ENCODE peak calls at places on chromosomes 1 and 21, in seven cellular contexts. One of them, this sample, is unnamed.

GRCh38 chr1:234281826-234282489 is 91.3 kb upstream of the COA6 start:
- DNase-seq in foreskin fibroblast: no peak
- DNase-seq in NCI-H1092 treated with DMSO at 0.1 percent for 48 hours: peak; percentile 16
- DNase-seq in HT1080: no peak
- DNase-seq in skeletal muscle cell: no peak
- DNase-seq in keratinocyte: no peak
- DNase-seq in Calu3: no peak
- DNase-seq in this sample: no peak

GRCh38 chr1:207840380-207840779 is 70.5 kb downstream of the CD34 start:
- DNase-seq in foreskin fibroblast: no peak
- DNase-seq in NCI-H1092 treated with DMSO at 0.1 percent for 48 hours: no peak
- DNase-seq in HT1080: no peak
- DNase-seq in skeletal muscle cell: no peak
- DNase-seq in keratinocyte: no peak
- DNase-seq in Calu3: no peak
- DNase-seq in this sample: no peak

GRCh38 chr1:155569988-155570592 is 7.5 kb upstream of the ASH1L start:
- DNase-seq in foreskin fibroblast: peak; percentile 21
- DNase-seq in NCI-H1092 treated with DMSO at 0.1 percent for 48 hours: no peak
- DNase-seq in HT1080: no peak
- DNase-seq in skeletal muscle cell: peak; percentile 41
- DNase-seq in keratinocyte: no peak
- DNase-seq in Calu3: no peak
- DNase-seq in this sample: no peak

GRCh38 chr1:3312894-3313578 is 141.4 kb upstream of the ARHGEF16 start:
- DNase-seq in foreskin fibroblast: peak; percentile 99
- DNase-seq in NCI-H1092 treated with DMSO at 0.1 percent for 48 hours: no peak
- DNase-seq in HT1080: peak; percentile 97
- DNase-seq in skeletal muscle cell: peak; percentile 98
- DNase-seq in keratinocyte: no peak
- DNase-seq in Calu3: peak; percentile 86
- DNase-seq in this sample: peak; percentile 98

GRCh38 chr21:29130234-29130993 is at the start of gene MAP3K7CL:
- DNase-seq in foreskin fibroblast: peak; percentile 99
- DNase-seq in NCI-H1092 treated with DMSO at 0.1 percent for 48 hours: no peak
- DNase-seq in HT1080: peak; percentile 92
- DNase-seq in skeletal muscle cell: peak; percentile 99
- DNase-seq in keratinocyte: peak; percentile 75
- DNase-seq in Calu3: no peak
- DNase-seq in this sample: peak; percentile 99

GRCh38 chr1:228753236-228753741 is 18.0 kb downstream of the RHOU start:
- DNase-seq in foreskin fibroblast: no peak
- DNase-seq in NCI-H1092 treated with DMSO at 0.1 percent for 48 hours: no peak
- DNase-seq in HT1080: no peak
- DNase-seq in skeletal muscle cell: no peak
- DNase-seq in keratinocyte: no peak
- DNase-seq in Calu3: no peak
- DNase-seq in this sample: no peak

GRCh38 chr21:31145271-31145801 is 107.1 kb upstream of the KRTAP19-8 start:
- DNase-seq in foreskin fibroblast: no peak
- DNase-seq in NCI-H1092 treated with DMSO at 0.1 percent for 48 hours: no peak
- DNase-seq in HT1080: no peak
- DNase-seq in skeletal muscle cell: no peak
- DNase-seq in keratinocyte: no peak
- DNase-seq in Calu3: no peak
- DNase-seq in this sample: no peak

GRCh38 chr1:201171063-201172036 is 17.1 kb upstream of the TMEM9 start:
- DNase-seq in foreskin fibroblast: no peak
- DNase-seq in NCI-H1092 treated with DMSO at 0.1 percent for 48 hours: peak; percentile 75
- DNase-seq in HT1080: no peak
- DNase-seq in skeletal muscle cell: no peak
- DNase-seq in keratinocyte: no peak
- DNase-seq in Calu3: peak; percentile 86
- DNase-seq in this sample: no peak

GRCh38 chr1:236725638-236726037 is 39.3 kb downstream of the ACTN2 start:
- DNase-seq in foreskin fibroblast: no peak
- DNase-seq in NCI-H1092 treated with DMSO at 0.1 percent for 48 hours: no peak
- DNase-seq in HT1080: no peak
- DNase-seq in skeletal muscle cell: no peak
- DNase-seq in keratinocyte: no peak
- DNase-seq in Calu3: no peak
- DNase-seq in this sample: no peak

GRCh38 chr1:220370041-220370700 is 97.9 kb upstream of the RAB3GAP2 start:
- DNase-seq in foreskin fibroblast: peak; percentile 85
- DNase-seq in NCI-H1092 treated with DMSO at 0.1 percent for 48 hours: peak; percentile 73
- DNase-seq in HT1080: peak; percentile 90
- DNase-seq in skeletal muscle cell: peak; percentile 79
- DNase-seq in keratinocyte: peak; percentile 60
- DNase-seq in Calu3: peak; percentile 48
- DNase-seq in this sample: peak; percentile 86

GRCh38 chr1:234907585-234908457 is 220.8 kb downstream of the TOMM20 start:
- DNase-seq in foreskin fibroblast: peak; percentile 60
- DNase-seq in NCI-H1092 treated with DMSO at 0.1 percent for 48 hours: no peak
- DNase-seq in HT1080: no peak
- DNase-seq in skeletal muscle cell: peak; percentile 63
- DNase-seq in keratinocyte: no peak
- DNase-seq in Calu3: no peak
- DNase-seq in this sample: peak; percentile 85

GRCh38 chr1:204072951-204073836 is at the start of gene SOX13:
- DNase-seq in foreskin fibroblast: peak; percentile 91
- DNase-seq in NCI-H1092 treated with DMSO at 0.1 percent for 48 hours: peak; percentile 91
- DNase-seq in HT1080: peak; percentile 76
- DNase-seq in skeletal muscle cell: peak; percentile 75
- DNase-seq in keratinocyte: peak; percentile 38
- DNase-seq in Calu3: peak; percentile 82
- DNase-seq in this sample: peak; percentile 73

GRCh38 chr1:65423884-65424655 is 3.6 kb downstream of the LEPR start:
- DNase-seq in foreskin fibroblast: peak; percentile 84
- DNase-seq in NCI-H1092 treated with DMSO at 0.1 percent for 48 hours: no peak
- DNase-seq in HT1080: peak; percentile 93
- DNase-seq in skeletal muscle cell: peak; percentile 74
- DNase-seq in keratinocyte: peak; percentile 72
- DNase-seq in Calu3: no peak
- DNase-seq in this sample: peak; percentile 80

GRCh38 chr1:205680073-205680851 is at the start of gene SLC45A3:
- DNase-seq in foreskin fibroblast: peak; percentile 17
- DNase-seq in NCI-H1092 treated with DMSO at 0.1 percent for 48 hours: peak; percentile 49
- DNase-seq in HT1080: no peak
- DNase-seq in skeletal muscle cell: no peak
- DNase-seq in keratinocyte: no peak
- DNase-seq in Calu3: peak; percentile 51
- DNase-seq in this sample: no peak

GRCh38 chr1:200473698-200474371 is 64.0 kb upstream of the ZNF281 start:
- DNase-seq in foreskin fibroblast: no peak
- DNase-seq in NCI-H1092 treated with DMSO at 0.1 percent for 48 hours: peak; percentile 8
- DNase-seq in HT1080: no peak
- DNase-seq in skeletal muscle cell: no peak
- DNase-seq in keratinocyte: no peak
- DNase-seq in Calu3: no peak
- DNase-seq in this sample: no peak

This sample was measured in GM04504.